ENCODE peak calls at places on chromosomes 3 and 15, in ten cellular contexts. N is CD4-positive, alpha-beta T cell; R is neural progenitor cell; Y is Right ventricle myocardium superior; X is stimulated activated CD4-positive, alpha-beta T cell treated with anti-CD3 and anti-CD28 coated beads, Interleukin-4, amount 100 ng/mL, for 48 hours; I is choroid plexus epithelial cell; Z is H4; E is non-pigmented ciliary epithelial cell; K is PC-9; A is transverse colon. T is an unnamed sample.

GRCh38 chr15:81955709-81956108 is 90.1 kb downstream of the MEX3B start:
- DNase-seq in K (no peak), N (no peak), X (no peak), Y (no peak), I (peak; percentile 43), E (no peak), A (no peak), Z (no peak), R (no peak), T (no peak)

GRCh38 chr3:133932009-133932408 is 36.3 kb upstream of the RAB6B start:
- DNase-seq in Z (no peak), R (no peak), I (no peak), A (no peak), Y (peak; percentile 23), K (no peak), N (no peak), X (no peak), E (no peak), T (no peak)

GRCh38 chr3:181727122-181728036 is 15.7 kb downstream of the SOX2 start:
- DNase-seq in N (no peak), R (peak; percentile 82), A (no peak), E (no peak), K (no peak), Z (no peak), I (no peak), X (no peak), Y (no peak), T (no peak)

GRCh38 chr15:77871838-77872371 is 205.6 kb downstream of the TBC1D2B start:
- DNase-seq in N (no peak), Z (no peak), R (peak; percentile 30), K (no peak), X (no peak), A (no peak), I (no peak), E (no peak), Y (peak; percentile 32), T (no peak)

GRCh38 chr3:58539636-58540035 is 2.6 kb upstream of the ACOX2 start:
- DNase-seq in N (no peak), K (no peak), Z (no peak), Y (no peak), A (no peak), R (no peak), X (no peak), I (no peak), E (no peak), T (no peak)

GRCh38 chr3:46545695-46546630 is 20.1 kb downstream of the LRRC2 start:
- DNase-seq in Z (no peak), N (no peak), E (no peak), I (no peak), Y (no peak), A (no peak), X (no peak), K (no peak), R (no peak), T (no peak)

GRCh38 chr3:22886394-22886793 is 316.7 kb upstream of the UBE2E2 start:
- DNase-seq in Y (peak; percentile 62), Z (no peak), X (no peak), R (no peak), A (no peak), K (no peak), E (no peak), N (no peak), I (no peak), T (no peak)

GRCh38 chr3:161149529-161149928 is 44.4 kb upstream of the B3GALNT1 start:
- DNase-seq in Z (peak; percentile 79), K (no peak), E (peak; percentile 28), I (peak; percentile 76), N (no peak), A (no peak), Y (no peak), R (no peak), X (no peak), T (no peak)

GRCh38 chr3:125375950-125376679 is 990 bp upstream of the ZNF148 start:
- DNase-seq in K (peak; percentile 7), R (no peak), N (no peak), Z (no peak), A (no peak), I (no peak), E (no peak), Y (no peak), X (no peak), T (no peak)

GRCh38 chr3:55481067-55481917 is 5.8 kb downstream of the WNT5A start:
- DNase-seq in E (no peak), R (peak; percentile 63), N (no peak), I (peak; percentile 58), Y (peak; percentile 46), X (no peak), A (no peak), K (no peak), Z (peak; percentile 53), T (no peak)

GRCh38 chr3:147360936-147361670 is 45.2 kb downstream of the ZIC4 start:
- DNase-seq in X (no peak), A (no peak), Z (no peak), R (peak; percentile 89), K (no peak), Y (no peak), N (no peak), E (no peak), I (peak; percentile 42), T (no peak)

GRCh38 chr3:147388395-147389264 is 17.7 kb downstream of the ZIC4 start:
- DNase-seq in R (peak; percentile 68), Y (no peak), I (no peak), N (no peak), E (no peak), A (no peak), X (no peak), Z (no peak), K (no peak), T (no peak)

GRCh38 chr15:40338041-40338657 is 2.6 kb downstream of the CCDC9B start:
- DNase-seq in R (peak; percentile 88), X (peak; percentile 77), K (peak; percentile 78), I (peak; percentile 82), Z (peak; percentile 74), N (peak; percentile 72), Y (peak; percentile 88), A (peak; percentile 81), E (no peak), T (peak; percentile 56)

GRCh38 chr3:46898321-46899150 is 21.0 kb downstream of the PTH1R start:
- DNase-seq in E (no peak), N (no peak), Y (peak; percentile 47), X (no peak), I (no peak), K (no peak), Z (no peak), A (no peak), R (peak; percentile 69), T (no peak)